ENCODE peak calls at places on chromosomes 7 and 10, in seven cellular contexts. One of them, this sample, is unnamed.
A peak's percentile ranks its signal among the peaks of the same experiment; 100 is the strongest.

GRCh38 chr7:79820387-79820786 is 314.2 kb upstream of the GNAI1 start:
- DNase-seq in right lobe of liver: peak; percentile 33
- DNase-seq in fibroblast of lung: peak; percentile 92
- DNase-seq in kidney: peak; percentile 47
- DNase-seq in pancreas: peak; percentile 22
- DNase-seq in upper lobe of right lung: no peak
- DNase-seq in cardiac muscle cell: peak; percentile 93
- DNase-seq in this sample: peak; percentile 49

GRCh38 chr7:82468435-82468834 is 24.9 kb upstream of the CACNA2D1 start:
- DNase-seq in right lobe of liver: no peak
- DNase-seq in fibroblast of lung: no peak
- DNase-seq in kidney: no peak
- DNase-seq in pancreas: no peak
- DNase-seq in upper lobe of right lung: no peak
- DNase-seq in cardiac muscle cell: peak; percentile 51
- DNase-seq in this sample: no peak

GRCh38 chr7:108189733-108190388 is 59.7 kb upstream of the LAMB4 start:
- DNase-seq in right lobe of liver: no peak
- DNase-seq in fibroblast of lung: no peak
- DNase-seq in kidney: no peak
- DNase-seq in pancreas: no peak
- DNase-seq in upper lobe of right lung: no peak
- DNase-seq in cardiac muscle cell: no peak
- DNase-seq in this sample: no peak

GRCh38 chr7:134625571-134625970 is 21.1 kb upstream of the BPGM start:
- DNase-seq in right lobe of liver: no peak
- DNase-seq in fibroblast of lung: peak; percentile 60
- DNase-seq in kidney: no peak
- DNase-seq in pancreas: no peak
- DNase-seq in upper lobe of right lung: no peak
- DNase-seq in cardiac muscle cell: peak; percentile 26
- DNase-seq in this sample: no peak

GRCh38 chr7:101494602-101495329 is 132.1 kb downstream of the COL26A1 start:
- DNase-seq in right lobe of liver: no peak
- DNase-seq in fibroblast of lung: no peak
- DNase-seq in kidney: peak; percentile 83
- DNase-seq in pancreas: no peak
- DNase-seq in upper lobe of right lung: no peak
- DNase-seq in cardiac muscle cell: no peak
- DNase-seq in this sample: no peak

GRCh38 chr7:89798599-89798996 is 355.7 kb upstream of the STEAP1 start:
- DNase-seq in right lobe of liver: no peak
- DNase-seq in fibroblast of lung: no peak
- DNase-seq in kidney: no peak
- DNase-seq in pancreas: no peak
- DNase-seq in upper lobe of right lung: no peak
- DNase-seq in cardiac muscle cell: no peak
- DNase-seq in this sample: no peak

GRCh38 chr7:41994046-41994745 is 242.8 kb downstream of the GLI3 start:
- DNase-seq in right lobe of liver: no peak
- DNase-seq in fibroblast of lung: no peak
- DNase-seq in kidney: no peak
- DNase-seq in pancreas: no peak
- DNase-seq in upper lobe of right lung: no peak
- DNase-seq in cardiac muscle cell: peak; percentile 14
- DNase-seq in this sample: no peak

GRCh38 chr7:28759373-28760013 is 198.6 kb downstream of the TRIL start:
- DNase-seq in right lobe of liver: no peak
- DNase-seq in fibroblast of lung: peak; percentile 56
- DNase-seq in kidney: no peak
- DNase-seq in pancreas: no peak
- DNase-seq in upper lobe of right lung: no peak
- DNase-seq in cardiac muscle cell: no peak
- DNase-seq in this sample: no peak

GRCh38 chr10:14381475-14381874 is 50.8 kb upstream of the FRMD4A start:
- DNase-seq in right lobe of liver: no peak
- DNase-seq in fibroblast of lung: no peak
- DNase-seq in kidney: no peak
- DNase-seq in pancreas: no peak
- DNase-seq in upper lobe of right lung: no peak
- DNase-seq in cardiac muscle cell: no peak
- DNase-seq in this sample: no peak

GRCh38 chr10:22784668-22785067 is 70.3 kb upstream of the PIP4K2A start:
- DNase-seq in right lobe of liver: no peak
- DNase-seq in fibroblast of lung: no peak
- DNase-seq in kidney: no peak
- DNase-seq in pancreas: no peak
- DNase-seq in upper lobe of right lung: no peak
- DNase-seq in cardiac muscle cell: no peak
- DNase-seq in this sample: no peak

GRCh38 chr7:37118029-37118428 is 330.6 kb downstream of the ELMO1 start:
- DNase-seq in right lobe of liver: no peak
- DNase-seq in fibroblast of lung: no peak
- DNase-seq in kidney: no peak
- DNase-seq in pancreas: no peak
- DNase-seq in upper lobe of right lung: no peak
- DNase-seq in cardiac muscle cell: no peak
- DNase-seq in this sample: no peak

GRCh38 chr10:2122431-2123124 is 385.3 kb upstream of the ADARB2 start:
- DNase-seq in right lobe of liver: no peak
- DNase-seq in fibroblast of lung: no peak
- DNase-seq in kidney: no peak
- DNase-seq in pancreas: no peak
- DNase-seq in upper lobe of right lung: no peak
- DNase-seq in cardiac muscle cell: no peak
- DNase-seq in this sample: no peak

GRCh38 chr7:33720139-33720538 is 185.2 kb upstream of the BMPER start:
- DNase-seq in right lobe of liver: no peak
- DNase-seq in fibroblast of lung: no peak
- DNase-seq in kidney: no peak
- DNase-seq in pancreas: no peak
- DNase-seq in upper lobe of right lung: no peak
- DNase-seq in cardiac muscle cell: no peak
- DNase-seq in this sample: no peak

GRCh38 chr7:64881461-64882287 is 21.4 kb upstream of the ZNF273 start:
- DNase-seq in right lobe of liver: no peak
- DNase-seq in fibroblast of lung: no peak
- DNase-seq in kidney: peak; percentile 60
- DNase-seq in pancreas: no peak
- DNase-seq in upper lobe of right lung: no peak
- DNase-seq in cardiac muscle cell: no peak
- DNase-seq in this sample: no peak

GRCh38 chr7:39433550-39433949 is 132.7 kb upstream of the YAE1 start:
- DNase-seq in right lobe of liver: no peak
- DNase-seq in fibroblast of lung: no peak
- DNase-seq in kidney: no peak
- DNase-seq in pancreas: no peak
- DNase-seq in upper lobe of right lung: no peak
- DNase-seq in cardiac muscle cell: no peak
- DNase-seq in this sample: no peak

GRCh38 chr10:45000138-45000763 is 472 bp upstream of the ZNF22 start:
- DNase-seq in right lobe of liver: peak; percentile 73
- DNase-seq in fibroblast of lung: peak; percentile 76
- DNase-seq in kidney: peak; percentile 93
- DNase-seq in pancreas: peak; percentile 44
- DNase-seq in upper lobe of right lung: no peak
- DNase-seq in cardiac muscle cell: peak; percentile 90
- DNase-seq in this sample: no peak

GRCh38 chr7:104179178-104179577 is 28.6 kb downstream of the ORC5 start:
- DNase-seq in right lobe of liver: no peak
- DNase-seq in fibroblast of lung: peak; percentile 2
- DNase-seq in kidney: no peak
- DNase-seq in pancreas: no peak
- DNase-seq in upper lobe of right lung: no peak
- DNase-seq in cardiac muscle cell: no peak
- DNase-seq in this sample: no peak

DNA sequence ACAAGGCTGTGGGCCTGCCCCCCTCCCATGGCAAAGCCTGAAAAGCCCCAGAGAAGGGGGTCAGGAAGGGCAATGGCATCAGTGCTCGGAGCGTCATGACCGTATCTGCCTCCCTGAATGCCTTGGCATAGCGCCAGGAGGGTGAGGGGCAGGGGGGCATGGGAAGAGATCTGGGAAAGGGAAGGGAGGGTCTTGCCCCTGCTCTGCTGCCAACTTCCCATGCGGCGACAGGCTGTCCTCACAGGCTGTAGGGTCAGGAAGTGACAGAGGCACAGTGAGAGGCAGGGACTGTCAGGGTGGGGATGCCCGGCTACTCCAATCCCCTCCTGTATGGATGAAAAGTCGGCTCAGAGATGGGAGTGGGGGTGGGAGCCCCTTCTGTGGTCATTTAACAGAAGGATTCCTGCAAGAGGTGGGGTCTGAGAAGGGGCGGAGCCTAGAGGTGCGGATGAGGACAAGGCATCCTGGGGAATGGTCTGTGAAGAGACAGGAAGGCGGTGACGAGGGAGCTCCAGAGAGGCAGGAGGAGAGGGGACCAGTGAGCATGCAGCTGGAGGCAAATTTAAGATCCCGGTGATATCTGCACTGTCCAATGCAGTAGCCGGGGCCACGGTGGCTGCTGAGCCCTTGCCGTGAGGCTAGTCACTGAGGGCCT is 20.8 kb upstream of the UNC5B start:
- DNase-seq in right lobe of liver: no peak
- DNase-seq in fibroblast of lung: no peak
- DNase-seq in kidney: no peak
- DNase-seq in pancreas: no peak
- DNase-seq in upper lobe of right lung: no peak
- DNase-seq in cardiac muscle cell: no peak
- DNase-seq in this sample: no peak
- H3K4me3 ChIP-seq in right lobe of liver: no peak overlapping the region
- H3K4me3 ChIP-seq in fibroblast of lung: no peak overlapping the region
- H3K4me3 ChIP-seq in kidney: no peak overlapping the region
- H3K4me3 ChIP-seq in pancreas: no peak overlapping the region
- H3K4me3 ChIP-seq in upper lobe of right lung: no peak overlapping the region
- H3K4me3 ChIP-seq in cardiac muscle cell: no peak overlapping the region
- H3K4me3 ChIP-seq in this sample: no peak overlapping the region

GRCh38 chr7:80916770-80917681 is 1.8 kb downstream of the SEMA3C start:
- DNase-seq in right lobe of liver: no peak
- DNase-seq in fibroblast of lung: peak; percentile 71
- DNase-seq in kidney: no peak
- DNase-seq in pancreas: no peak
- DNase-seq in upper lobe of right lung: no peak
- DNase-seq in cardiac muscle cell: peak; percentile 64
- DNase-seq in this sample: no peak
- H3K4me3 ChIP-seq in right lobe of liver: no peak overlapping the region
- H3K4me3 ChIP-seq in fibroblast of lung: peak overlapping the region; percentile 96
- H3K4me3 ChIP-seq in kidney: no peak overlapping the region
- H3K4me3 ChIP-seq in pancreas: no peak overlapping the region
- H3K4me3 ChIP-seq in upper lobe of right lung: peak overlapping the region; percentile 62
- H3K4me3 ChIP-seq in cardiac muscle cell: peak overlapping the region; percentile 90
- H3K4me3 ChIP-seq in this sample: no peak overlapping the region

GRCh38 chr7:133481676-133482075 is 228.8 kb downstream of the EXOC4 start:
- DNase-seq in right lobe of liver: no peak
- DNase-seq in fibroblast of lung: peak; percentile 68
- DNase-seq in kidney: no peak
- DNase-seq in pancreas: no peak
- DNase-seq in upper lobe of right lung: no peak
- DNase-seq in cardiac muscle cell: peak; percentile 81
- DNase-seq in this sample: no peak
- H3K4me3 ChIP-seq in right lobe of liver: no peak overlapping the region
- H3K4me3 ChIP-seq in fibroblast of lung: no peak overlapping the region
- H3K4me3 ChIP-seq in kidney: no peak overlapping the region
- H3K4me3 ChIP-seq in pancreas: no peak overlapping the region
- H3K4me3 ChIP-seq in upper lobe of right lung: no peak overlapping the region
- H3K4me3 ChIP-seq in cardiac muscle cell: no peak overlapping the region
- H3K4me3 ChIP-seq in this sample: no peak overlapping the region

GRCh38 chr7:11831383-11831726 is 643 bp downstream of the THSD7A start:
- DNase-seq in right lobe of liver: no peak
- DNase-seq in fibroblast of lung: no peak
- DNase-seq in kidney: no peak
- DNase-seq in pancreas: no peak
- DNase-seq in upper lobe of right lung: no peak
- DNase-seq in cardiac muscle cell: peak; percentile 52
- DNase-seq in this sample: no peak

GRCh38 chr7:11831727-11832495 is at the start of gene THSD7A:
- DNase-seq in right lobe of liver: peak; percentile 68
- DNase-seq in fibroblast of lung: peak; percentile 62
- DNase-seq in kidney: peak; percentile 84
- DNase-seq in pancreas: peak; percentile 73
- DNase-seq in upper lobe of right lung: peak; percentile 81
- DNase-seq in cardiac muscle cell: peak; percentile 72
- DNase-seq in this sample: peak; percentile 44

GRCh38 chr7:11830582-11831382 is 1.2 kb downstream of the THSD7A start:
- DNase-seq in right lobe of liver: no peak
- DNase-seq in fibroblast of lung: peak; percentile 29
- DNase-seq in kidney: no peak
- DNase-seq in pancreas: no peak
- DNase-seq in upper lobe of right lung: no peak
- DNase-seq in cardiac muscle cell: peak; percentile 33
- DNase-seq in this sample: no peak

GRCh38 chr7:11833431-11833830 is 1.4 kb upstream of the THSD7A start:
- DNase-seq in right lobe of liver: no peak
- DNase-seq in fibroblast of lung: no peak
- DNase-seq in kidney: no peak
- DNase-seq in pancreas: no peak
- DNase-seq in upper lobe of right lung: no peak
- DNase-seq in cardiac muscle cell: no peak
- DNase-seq in this sample: no peak

DNA sequence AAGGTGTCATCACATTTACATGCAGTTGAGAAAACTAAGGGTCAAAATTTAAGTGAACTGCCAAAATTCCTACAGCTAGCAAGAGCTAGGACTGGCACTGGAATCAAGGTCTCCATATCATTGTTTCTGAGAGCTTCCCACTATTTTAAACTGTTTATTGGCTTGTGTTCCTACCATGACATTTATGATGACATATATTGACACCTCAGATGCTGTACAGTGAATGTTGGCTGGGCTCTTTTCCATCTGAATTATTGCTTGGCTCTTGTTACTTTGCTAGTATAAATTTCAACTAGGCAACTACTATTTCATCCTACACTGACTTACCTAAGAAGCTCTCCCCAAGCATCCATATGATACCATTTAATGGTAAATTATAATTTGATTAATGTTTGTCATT is 2.0 kb downstream of the THSD7A start:
- DNase-seq in right lobe of liver: no peak
- DNase-seq in fibroblast of lung: no peak
- DNase-seq in kidney: no peak
- DNase-seq in pancreas: no peak
- DNase-seq in upper lobe of right lung: no peak
- DNase-seq in cardiac muscle cell: no peak
- DNase-seq in this sample: no peak
- H3K4me3 ChIP-seq in right lobe of liver: no peak overlapping the region
- H3K4me3 ChIP-seq in fibroblast of lung: no peak overlapping the region
- H3K4me3 ChIP-seq in kidney: peak overlapping the region; percentile 89
- H3K4me3 ChIP-seq in pancreas: no peak overlapping the region
- H3K4me3 ChIP-seq in upper lobe of right lung: peak overlapping the region; percentile 55
- H3K4me3 ChIP-seq in cardiac muscle cell: peak overlapping the region; percentile 77
- H3K4me3 ChIP-seq in this sample: peak overlapping the region; percentile 71

GRCh38 chr10:43201545-43202131 is 63.4 kb downstream of the CSGALNACT2 start:
- DNase-seq in right lobe of liver: no peak
- DNase-seq in fibroblast of lung: no peak
- DNase-seq in kidney: peak; percentile 53
- DNase-seq in pancreas: peak; percentile 57
- DNase-seq in upper lobe of right lung: peak; percentile 63
- DNase-seq in cardiac muscle cell: no peak
- DNase-seq in this sample: no peak
- H3K4me3 ChIP-seq in right lobe of liver: no peak overlapping the region
- H3K4me3 ChIP-seq in fibroblast of lung: no peak overlapping the region
- H3K4me3 ChIP-seq in kidney: no peak overlapping the region
- H3K4me3 ChIP-seq in pancreas: no peak overlapping the region
- H3K4me3 ChIP-seq in upper lobe of right lung: peak overlapping the region; percentile 52
- H3K4me3 ChIP-seq in cardiac muscle cell: peak overlapping the region; percentile 23
- H3K4me3 ChIP-seq in this sample: no peak overlapping the region